ENCODE peak calls at places on chromosomes 3 and 15, in ten cellular contexts. V, U, X, M, D, Q, S, P, H and Y are unnamed samples.

GRCh38 chr3:180375831-180376230 is 226.1 kb upstream of the TTC14 start:
- DNase-seq in S (no peak), Q (no peak), M (no peak), D (no peak), H (no peak), U (no peak), V (no peak), P (no peak), X (no peak), Y (no peak)

GRCh38 chr15:55319537-55320325 is 709 bp downstream of the PIGB start:
- DNase-seq in Q (no peak), U (no peak), H (no peak), V (no peak), M (no peak), X (no peak), S (no peak), D (peak), P (no peak), Y (no peak)

GRCh38 chr15:56798639-56799038 is 65.3 kb upstream of the ZNF280D start:
- DNase-seq in V (no peak), U (no peak), M (no peak), Q (no peak), H (no peak), S (peak), P (peak), X (no peak), D (no peak), Y (no peak)

GRCh38 chr15:100209204-100209603 is 132.6 kb downstream of the ADAMTS17 start:
- DNase-seq in P (no peak), Q (no peak), X (no peak), U (no peak), D (no peak), V (no peak), M (no peak), S (no peak), H (no peak), Y (no peak)

GRCh38 chr15:99526671-99527070 is 39.1 kb upstream of the MEF2A start:
- DNase-seq in P (no peak), U (no peak), X (no peak), M (no peak), D (no peak), H (no peak), S (no peak), Q (no peak), V (no peak), Y (no peak)

GRCh38 chr3:112297714-112298113 is 3.7 kb upstream of the SLC9C1 start:
- DNase-seq in H (no peak), Q (no peak), X (no peak), U (no peak), M (no peak), P (no peak), V (no peak), S (no peak), D (no peak), Y (no peak)

GRCh38 chr15:57321973-57322601 is 54.2 kb upstream of the CGNL1 start:
- DNase-seq in D (no peak), Q (no peak), S (no peak), U (no peak), X (no peak), P (no peak), H (no peak), M (no peak), V (peak), Y (no peak)

GRCh38 chr3:101898752-101899169 is 49.4 kb downstream of the NFKBIZ start:
- DNase-seq in X (no peak), V (no peak), S (no peak), U (no peak), D (no peak), H (no peak), M (no peak), Q (no peak), P (no peak), Y (no peak)

GRCh38 chr15:93305306-93305705 is 216.3 kb upstream of the RGMA start:
- DNase-seq in P (no peak), H (no peak), S (no peak), Q (no peak), D (no peak), X (no peak), V (no peak), M (no peak), U (no peak), Y (no peak)

GRCh38 chr3:133995264-133995663 is 34.5 kb downstream of the SLCO2A1 start:
- DNase-seq in Q (no peak), P (no peak), H (no peak), M (no peak), S (no peak), X (no peak), D (no peak), U (no peak), V (no peak), Y (no peak)

GRCh38 chr15:71800835-71801745 is 9.3 kb upstream of the NR2E3 start:
- DNase-seq in X (no peak), U (no peak), S (peak), M (no peak), V (no peak), P (no peak), Q (no peak), H (peak), D (peak), Y (no peak)

GRCh38 chr3:140432176-140432753 is 245.6 kb upstream of the TRIM42 start:
- DNase-seq in P (no peak), X (no peak), Q (no peak), U (no peak), M (no peak), D (no peak), V (no peak), S (no peak), H (no peak), Y (no peak)

GRCh38 chr15:56640549-56640948 is 92.8 kb downstream of the ZNF280D start:
- DNase-seq in Q (no peak), M (no peak), X (no peak), U (no peak), D (no peak), H (no peak), V (no peak), S (no peak), P (no peak), Y (no peak)

GRCh38 chr15:92907880-92908279 is 7.8 kb downstream of the CHD2 start:
- DNase-seq in X (no peak), D (peak), H (no peak), S (peak), Q (no peak), V (no peak), U (no peak), M (no peak), P (no peak), Y (no peak)

GRCh38 chr3:61564405-61565059 is 3.2 kb downstream of the PTPRG start:
- DNase-seq in S (peak), H (no peak), V (peak), X (no peak), U (no peak), D (peak), M (no peak), P (no peak), Q (no peak), Y (no peak)

GRCh38 chr3:135040321-135041110 is 245.5 kb downstream of the EPHB1 start:
- DNase-seq in Q (no peak), H (no peak), X (no peak), D (no peak), S (no peak), V (no peak), U (no peak), P (no peak), M (no peak), Y (no peak)

GRCh38 chr3:195129644-195130492 is 141.1 kb downstream of the XXYLT1 start:
- DNase-seq in Q (no peak), P (no peak), X (no peak), M (no peak), V (no peak), D (no peak), U (no peak), S (no peak), H (no peak), Y (no peak)

GRCh38 chr3:189780556-189781270 is 149.5 kb downstream of the TP63 start:
- DNase-seq in V (no peak), X (no peak), U (no peak), P (no peak), S (no peak), Q (no peak), D (no peak), H (no peak), M (no peak), Y (no peak)

GRCh38 chr3:169453256-169454059 is 210.1 kb downstream of the MECOM start:
- DNase-seq in V (no peak), H (no peak), Q (no peak), X (no peak), U (no peak), D (no peak), P (no peak), S (no peak), M (no peak), Y (no peak)

GRCh38 chr15:99736702-99737101 is 3.5 kb upstream of the LYSMD4 start:
- DNase-seq in Q (no peak), V (no peak), S (no peak), U (no peak), M (no peak), P (no peak), X (no peak), D (no peak), H (no peak), Y (no peak)

GRCh38 chr3:151925419-151925818 is 52.0 kb downstream of the SUCNR1 start:
- DNase-seq in X (no peak), S (no peak), V (no peak), M (no peak), D (no peak), H (no peak), U (no peak), P (peak), Q (no peak), Y (no peak)

GRCh38 chr3:58334013-58334321 is 1.3 kb downstream of the PXK start:
- DNase-seq in S (no peak), P (no peak), M (no peak), D (no peak), U (no peak), H (no peak), Q (no peak), V (no peak), X (no peak), Y (no peak)

GRCh38 chr3:38150780-38151528 is 12.5 kb downstream of the MYD88 start:
- DNase-seq in P (no peak), V (no peak), U (no peak), H (no peak), D (no peak), X (no peak), S (no peak), Q (no peak), M (no peak), Y (no peak)

GRCh38 chr3:58640700-58641372 is 25.7 kb downstream of the FAM3D start:
- DNase-seq in S (peak), Q (peak), V (peak), H (no peak), P (peak), U (peak), M (peak), D (peak), X (no peak), Y (no peak)

GRCh38 chr3:182637350-182638197 is 155.7 kb upstream of the ATP11B start:
- DNase-seq in U (no peak), M (no peak), D (no peak), P (no peak), H (no peak), X (no peak), Q (no peak), S (no peak), V (no peak), Y (no peak)

GRCh38 chr3:54830658-54831057 is 97.2 kb downstream of the LRTM1 start:
- DNase-seq in X (no peak), V (no peak), H (no peak), P (no peak), D (no peak), S (peak), U (no peak), M (no peak), Q (no peak), Y (no peak)

GRCh38 chr3:150255416-150255815 is 152.7 kb upstream of the TSC22D2 start:
- DNase-seq in X (no peak), Q (no peak), S (no peak), D (no peak), V (peak), U (no peak), M (no peak), H (no peak), P (no peak), Y (no peak)

GRCh38 chr15:62337934-62338333 is 172.8 kb upstream of the C2CD4B start:
- DNase-seq in Q (no peak), X (no peak), P (no peak), V (no peak), M (no peak), U (no peak), D (no peak), H (no peak), S (no peak), Y (no peak)

GRCh38 chr3:111621535-111621934 is 26.4 kb upstream of the ZBED2 start:
- DNase-seq in U (no peak), M (no peak), D (no peak), X (no peak), H (no peak), Q (peak), V (no peak), S (peak), P (no peak), Y (no peak)

GRCh38 chr3:112671930-112672715 is 31.2 kb upstream of the CCDC80 start:
- DNase-seq in Q (no peak), X (no peak), V (no peak), D (peak), H (no peak), U (no peak), S (peak), P (no peak), M (peak), Y (no peak)